ENCODE peak calls at places on chromosomes 16 and 17, in ten cellular contexts. P, C, Z, R, E, D, I, F, M and N are unnamed samples.

GRCh38 chr16:8552487-8553221 is 37.7 kb downstream of the TMEM114 start:
- DNase-seq in P (no peak), C (no peak), Z (no peak), R (no peak), E (no peak), D (no peak), I (no peak), F (no peak), M (no peak), N (no peak)

GRCh38 chr17:78644971-78645370 is 67.8 kb upstream of the DNAH17 start:
- DNase-seq in P (no peak), C (no peak), Z (no peak), R (no peak), E (no peak), D (no peak), I (no peak), F (no peak), M (no peak), N (no peak)

GRCh38 chr16:24478401-24478800 is 61.0 kb upstream of the RBBP6 start:
- DNase-seq in P (no peak), C (no peak), Z (no peak), R (no peak), E (no peak), D (no peak), I (peak; percentile 7), F (no peak), M (no peak), N (no peak)

GRCh38 chr16:88810868-88811599 is 694 bp downstream of the APRT start:
- DNase-seq in P (peak; percentile 73), C (peak; percentile 53), Z (peak; percentile 51), R (peak; percentile 71), E (peak; percentile 79), D (no peak), I (peak; percentile 89), F (peak; percentile 80), M (peak; percentile 83), N (no peak)

GRCh38 chr16:57977418-57978069 is 6.6 kb upstream of the CNGB1 start:
- DNase-seq in P (no peak), C (no peak), Z (no peak), R (no peak), E (no peak), D (no peak), I (no peak), F (no peak), M (no peak), N (no peak)

GRCh38 chr16:16169615-16170014 is 53.7 kb downstream of the ABCC6 start:
- DNase-seq in P (no peak), C (no peak), Z (no peak), R (no peak), E (no peak), D (no peak), I (no peak), F (no peak), M (no peak), N (no peak)

GRCh38 chr17:7676533-7676932 is 10.8 kb downstream of the TP53 start:
- DNase-seq in P (no peak), C (no peak), Z (no peak), R (no peak), E (no peak), D (no peak), I (no peak), F (no peak), M (no peak), N (no peak)

GRCh38 chr16:85395207-85395912 is 217.8 kb upstream of the GSE1 start:
- DNase-seq in P (no peak), C (no peak), Z (no peak), R (peak; percentile 91), E (peak; percentile 67), D (peak; percentile 64), I (peak; percentile 40), F (peak; percentile 99), M (no peak), N (no peak)

GRCh38 chr17:17682293-17682736 is 1.1 kb downstream of the RAI1 start:
- DNase-seq in P (peak; percentile 72), C (peak; percentile 53), Z (peak; percentile 20), R (no peak), E (peak; percentile 54), D (no peak), I (peak; percentile 82), F (peak; percentile 63), M (peak; percentile 47), N (no peak)

GRCh38 chr16:27677300-27677699 is 127.4 kb downstream of the KATNIP start:
- DNase-seq in P (no peak), C (no peak), Z (no peak), R (no peak), E (no peak), D (no peak), I (no peak), F (no peak), M (no peak), N (no peak)

GRCh38 chr16:22372882-22373661 is 1.3 kb downstream of the CDR2 start:
- DNase-seq in P (no peak), C (no peak), Z (no peak), R (no peak), E (no peak), D (no peak), I (no peak), F (peak; percentile 18), M (no peak), N (no peak)

GRCh38 chr17:1197781-1198490 is 18.2 kb upstream of the ABR start:
- DNase-seq in P (peak; percentile 71), C (peak; percentile 84), Z (peak; percentile 67), R (no peak), E (peak; percentile 75), D (no peak), I (peak; percentile 98), F (no peak), M (peak; percentile 77), N (no peak)

GRCh38 chr17:27247071-27247957 is 46.6 kb upstream of the WSB1 start:
- DNase-seq in P (no peak), C (no peak), Z (no peak), R (peak; percentile 52), E (peak; percentile 61), D (no peak), I (no peak), F (peak; percentile 79), M (peak; percentile 48), N (peak; percentile 99)

GRCh38 chr17:82892869-82893565 is 53.2 kb upstream of the ZNF750 start:
- DNase-seq in P (peak; percentile 53), C (peak; percentile 89), Z (peak; percentile 69), R (no peak), E (peak; percentile 53), D (no peak), I (no peak), F (no peak), M (no peak), N (no peak)

GRCh38 chr16:4487955-4488481 is 11.8 kb downstream of the HMOX2 start:
- DNase-seq in P (no peak), C (peak; percentile 13), Z (no peak), R (no peak), E (no peak), D (no peak), I (no peak), F (peak; percentile 28), M (no peak), N (peak; percentile 72)

GRCh38 chr17:40218740-40219072 is 398 bp upstream of the WIPF2 start:
- DNase-seq in P (peak; percentile 78), C (peak; percentile 85), Z (peak; percentile 54), R (peak; percentile 46), E (peak; percentile 35), D (no peak), I (peak; percentile 92), F (peak; percentile 65), M (peak; percentile 89), N (peak; percentile 17)

GRCh38 chr17:56142781-56143180 is 10.5 kb upstream of the ANKFN1 start:
- DNase-seq in P (no peak), C (no peak), Z (no peak), R (no peak), E (no peak), D (no peak), I (no peak), F (peak; percentile 54), M (no peak), N (no peak)

GRCh38 chr16:57045694-57046381 is 46.5 kb upstream of the CPNE2 start:
- DNase-seq in P (peak; percentile 43), C (peak; percentile 17), Z (peak; percentile 40), R (peak; percentile 49), E (peak; percentile 74), D (no peak), I (peak; percentile 86), F (peak; percentile 15), M (peak; percentile 75), N (no peak)

GRCh38 chr17:7887038-7887481 is 1.5 kb upstream of the CHD3 start:
- DNase-seq in P (no peak), C (no peak), Z (no peak), R (no peak), E (no peak), D (no peak), I (no peak), F (no peak), M (no peak), N (no peak)

GRCh38 chr16:50311891-50312501 is 45.6 kb downstream of the ADCY7 start:
- DNase-seq in P (peak; percentile 1), C (no peak), Z (no peak), R (no peak), E (no peak), D (no peak), I (no peak), F (no peak), M (no peak), N (no peak)

GRCh38 chr17:3935825-3936355 is 19.6 kb upstream of the P2RX1 start:
- DNase-seq in P (no peak), C (no peak), Z (no peak), R (no peak), E (no peak), D (no peak), I (no peak), F (peak; percentile 46), M (no peak), N (no peak)

GRCh38 chr16:8581923-8582580 is 8.3 kb downstream of the TMEM114 start:
- DNase-seq in P (no peak), C (no peak), Z (no peak), R (no peak), E (no peak), D (no peak), I (peak; percentile 55), F (peak; percentile 1), M (no peak), N (no peak)

GRCh38 chr17:9842057-9842758 is 16.5 kb downstream of the GLP2R start:
- DNase-seq in P (no peak), C (no peak), Z (no peak), R (no peak), E (peak; percentile 61), D (no peak), I (no peak), F (peak; percentile 41), M (peak; percentile 44), N (peak; percentile 67)

GRCh38 chr17:10357768-10358167 is 15.0 kb downstream of the MYH13 start:
- DNase-seq in P (peak; percentile 22), C (no peak), Z (no peak), R (no peak), E (no peak), D (no peak), I (peak; percentile 54), F (no peak), M (no peak), N (no peak)

GRCh38 chr17:8051831-8052230 is 13.0 kb downstream of the ALOX15B start:
- DNase-seq in P (no peak), C (no peak), Z (no peak), R (no peak), E (no peak), D (no peak), I (no peak), F (no peak), M (no peak), N (no peak)

GRCh38 chr16:17461951-17462729 is 8.6 kb downstream of the XYLT1 start:
- DNase-seq in P (peak; percentile 16), C (no peak), Z (no peak), R (no peak), E (no peak), D (no peak), I (peak; percentile 43), F (no peak), M (no peak), N (no peak)

GRCh38 chr16:12584488-12585233 is 219.0 kb downstream of the CPPED1 start:
- DNase-seq in P (no peak), C (no peak), Z (no peak), R (no peak), E (no peak), D (no peak), I (no peak), F (no peak), M (peak; percentile 26), N (no peak)

GRCh38 chr17:2958706-2959222 is 104.6 kb downstream of the OR1D5 start:
- DNase-seq in P (no peak), C (no peak), Z (no peak), R (no peak), E (no peak), D (no peak), I (no peak), F (no peak), M (no peak), N (no peak)